ENCODE peak calls at places on chromosomes 3 and 15, in seven cellular contexts. J is caudate nucleus; R is activated CD4-positive, CD25-positive, alpha-beta regulatory T cell treated with anti-CD3 and anti-CD28 coated beads, Interleukin-2, amount 50 U/mL, for 16 hours; Y is heart right ventricle; F is AG08396; S is HTR-8/SVneo; K is H54. T is an unnamed sample.

GRCh38 chr3:32577174-32577573 is 6.5 kb upstream of the DYNC1LI1 start:
- DNase-seq in R (no peak), S (no peak), K (no peak), F (no peak), Y (no peak), J (no peak), T (no peak)

GRCh38 chr3:55322649-55323048 is 164.5 kb downstream of the WNT5A start:
- DNase-seq in S (no peak), F (no peak), Y (peak), K (no peak), J (peak), R (no peak), T (no peak)

GRCh38 chr15:85030301-85031049 is 48.8 kb downstream of the PDE8A start:
- DNase-seq in J (no peak), R (no peak), S (peak), F (no peak), K (peak), Y (no peak), T (no peak)

GRCh38 chr15:78033864-78034263 is 43.6 kb downstream of the TBC1D2B start:
- DNase-seq in Y (no peak), F (no peak), S (no peak), J (no peak), K (no peak), R (no peak), T (no peak)

GRCh38 chr15:79572691-79573340 is 140.7 kb downstream of the MINAR1 start:
- DNase-seq in F (no peak), J (no peak), Y (no peak), S (no peak), R (no peak), K (no peak), T (no peak)

GRCh38 chr15:63195257-63196023 is 6.0 kb downstream of the RAB8B start:
- DNase-seq in R (no peak), Y (no peak), J (no peak), S (no peak), K (no peak), F (no peak), T (peak)

GRCh38 chr15:44500555-44500954 is 36.4 kb upstream of the EIF3J start:
- DNase-seq in R (no peak), K (no peak), S (no peak), J (no peak), Y (no peak), F (no peak), T (no peak)

GRCh38 chr15:80695099-80695910 is at the start of gene ABHD17C:
- DNase-seq in J (no peak), Y (peak), R (no peak), F (peak), K (no peak), S (peak), T (peak)

GRCh38 chr3:134852893-134853351 is 57.9 kb downstream of the EPHB1 start:
- DNase-seq in F (no peak), J (no peak), S (no peak), R (no peak), K (no peak), Y (no peak), T (no peak)

GRCh38 chr3:102827386-102827785 is 392.6 kb downstream of the ZPLD1 start:
- DNase-seq in S (no peak), F (no peak), Y (no peak), R (no peak), J (no peak), K (no peak), T (no peak)

GRCh38 chr3:160473233-160473632 is 23.6 kb upstream of the TRIM59 start:
- DNase-seq in J (no peak), S (no peak), F (peak), R (no peak), K (no peak), Y (no peak), T (no peak)

GRCh38 chr15:39621210-39621609 is 40.3 kb downstream of the THBS1 start:
- DNase-seq in S (no peak), R (no peak), K (no peak), F (no peak), J (no peak), Y (no peak), T (no peak)

GRCh38 chr3:99895706-99896441 is 78.2 kb downstream of the CMSS1 start:
- DNase-seq in J (no peak), F (peak), Y (no peak), S (peak), R (no peak), K (no peak), T (no peak)

GRCh38 chr15:61033938-61034792 is 194.9 kb downstream of the RORA start:
- DNase-seq in S (no peak), J (no peak), K (no peak), F (no peak), R (no peak), Y (no peak), T (no peak)

GRCh38 chr15:62600376-62600775 is 435.3 kb upstream of the C2CD4B start:
- DNase-seq in Y (no peak), J (no peak), S (no peak), K (no peak), R (no peak), F (no peak), T (no peak)

GRCh38 chr15:65792988-65793812 is 1.1 kb upstream of the DENND4A start:
- DNase-seq in S (no peak), K (no peak), Y (no peak), R (no peak), F (no peak), J (no peak), T (no peak)

GRCh38 chr15:71780349-71780976 is 29.9 kb upstream of the NR2E3 start:
- DNase-seq in J (no peak), R (no peak), S (peak), F (peak), K (peak), Y (no peak), T (peak)

GRCh38 chr3:22360977-22361376 is 610.0 kb upstream of the ZNF385D start:
- DNase-seq in R (no peak), F (no peak), K (no peak), Y (no peak), S (no peak), J (no peak), T (no peak)

GRCh38 chr3:39433642-39434041 is 27.1 kb downstream of the RPSA start:
- DNase-seq in F (peak), Y (no peak), K (no peak), S (no peak), R (no peak), J (no peak), T (no peak)

GRCh38 chr15:63405159-63405558 is 23.5 kb upstream of the CA12 start:
- DNase-seq in Y (no peak), K (no peak), F (no peak), J (no peak), S (no peak), R (no peak), T (no peak)

GRCh38 chr15:77624868-77625267 is 7.8 kb downstream of the LINGO1 start:
- DNase-seq in Y (no peak), F (no peak), J (no peak), K (no peak), R (no peak), S (no peak), T (no peak)

GRCh38 chr3:89216021-89216739 is 108.8 kb downstream of the EPHA3 start:
- DNase-seq in F (no peak), J (no peak), R (no peak), S (no peak), Y (no peak), K (no peak), T (no peak)

GRCh38 chr15:45720183-45720582 is 85.4 kb downstream of the SQOR start:
- DNase-seq in R (no peak), K (no peak), J (no peak), F (no peak), Y (no peak), S (no peak), T (no peak)

GRCh38 chr3:7574435-7574834 is 713.5 kb downstream of the GRM7 start:
- DNase-seq in F (no peak), J (no peak), Y (no peak), R (no peak), K (no peak), S (no peak), T (no peak)

GRCh38 chr3:122890077-122890484 is 95.2 kb downstream of the SLC49A4 start:
- DNase-seq in J (no peak), Y (peak), K (no peak), F (peak), R (no peak), S (no peak), T (peak)

GRCh38 chr15:75452968-75453702 is 1.6 kb upstream of the SIN3A start:
- DNase-seq in R (peak), Y (peak), F (no peak), K (no peak), S (no peak), J (no peak), T (peak)

GRCh38 chr3:54632834-54633233 is 295.0 kb downstream of the LRTM1 start:
- DNase-seq in R (no peak), J (no peak), F (no peak), Y (no peak), S (no peak), K (no peak), T (no peak)

GRCh38 chr3:44125882-44126281 is 115.8 kb upstream of the TOPAZ1 start:
- DNase-seq in Y (no peak), S (no peak), R (no peak), F (peak), K (no peak), J (no peak), T (no peak)

GRCh38 chr3:88767746-88768145 is 339.7 kb upstream of the EPHA3 start:
- DNase-seq in Y (no peak), F (no peak), J (no peak), S (no peak), K (no peak), R (no peak), T (no peak)

T was measured in ovary.